ENCODE peak calls at places on chromosomes 7 and 10, in seven cellular contexts. Y is PC-3, H is cardiac muscle cell, Q is GM06990, U is Calu3, C is brain microvascular endothelial cell, Z is bronchial epithelial cell. W is an unnamed sample.

GRCh38 chr10:50929670-50930069 is 44.2 kb upstream of the A1CF start:
- DNase-seq in Z (peak; percentile 15), Y (peak; percentile 84), H (no peak), C (peak; percentile 25), Q (no peak), U (no peak), W (no peak)

GRCh38 chr10:77386833-77387232 is 250.8 kb downstream of the KCNMA1 start:
- DNase-seq in H (no peak), Q (no peak), Y (peak; percentile 96), U (no peak), Z (peak; percentile 37), C (peak; percentile 74), W (no peak)

GRCh38 chr10:46091080-46091833 is 45.2 kb upstream of the MSMB start:
- DNase-seq in H (no peak), U (no peak), Z (no peak), C (no peak), Q (no peak), Y (no peak), W (no peak)

GRCh38 chr10:53253221-53253620 is 480.6 kb upstream of the MBL2 start:
- DNase-seq in Q (no peak), H (no peak), Y (no peak), U (no peak), Z (no peak), C (no peak), W (no peak)

GRCh38 chr7:134289423-134289822 is 27.3 kb downstream of the SLC35B4 start:
- DNase-seq in Y (no peak), Q (no peak), C (no peak), U (no peak), H (no peak), Z (no peak), W (no peak)

GRCh38 chr7:2032876-2033407 is 199.8 kb downstream of the MAD1L1 start:
- DNase-seq in U (no peak), Z (no peak), H (no peak), Y (no peak), Q (no peak), C (no peak), W (no peak)

GRCh38 chr10:3527144-3527543 is 257.9 kb downstream of the KLF6 start:
- DNase-seq in U (no peak), H (no peak), Y (no peak), C (no peak), Q (no peak), Z (no peak), W (no peak)

GRCh38 chr10:133509700-133510099 is 17.5 kb upstream of the CYP2E1 start:
- DNase-seq in Q (no peak), U (no peak), Y (no peak), C (no peak), Z (no peak), H (no peak), W (no peak)

GRCh38 chr10:63166742-63167258 is 33.7 kb downstream of the NRBF2 start:
- DNase-seq in U (peak; percentile 60), Y (peak; percentile 99), Q (peak; percentile 24), H (peak; percentile 78), Z (peak; percentile 79), C (peak; percentile 58), W (no peak)

GRCh38 chr10:86160890-86161585 is 205.6 kb downstream of the GRID1 start:
- DNase-seq in H (no peak), Y (no peak), C (no peak), Q (no peak), U (no peak), Z (peak; percentile 36), W (no peak)

GRCh38 chr10:49187044-49187484 is 1.1 kb downstream of the TMEM273 start:
- DNase-seq in Z (no peak), Y (no peak), U (no peak), Q (no peak), H (no peak), C (no peak), W (no peak)

GRCh38 chr10:93363891-93364648 is 118.1 kb downstream of the MYOF start:
- DNase-seq in Z (peak; percentile 71), Y (no peak), Q (no peak), U (peak; percentile 54), H (no peak), C (peak; percentile 20), W (no peak)

GRCh38 chr10:18179901-18180300 is 39.7 kb downstream of the CACNB2 start:
- DNase-seq in C (peak; percentile 87), Y (peak; percentile 8), H (peak; percentile 77), Z (no peak), U (no peak), Q (no peak), W (no peak)

GRCh38 chr10:49115015-49115795 is at the start of gene VSTM4:
- DNase-seq in Z (no peak), H (peak; percentile 71), Q (no peak), Y (no peak), U (no peak), C (peak; percentile 45), W (no peak)

GRCh38 chr10:95391570-95392249 is 100.9 kb upstream of the PDLIM1 start:
- DNase-seq in C (peak; percentile 50), Q (no peak), Z (peak; percentile 31), U (no peak), H (peak; percentile 68), Y (peak; percentile 19), W (no peak)
- TF ChIP-seq CTCF in C (peak; percentile 57), Q (no peak), Z (no peak), U (no peak), H (peak; percentile 44), Y (no peak), W (no peak)

GRCh38 chr10:126097558-126098215 is 201.3 kb downstream of the FANK1 start:
- DNase-seq in C (no peak), H (no peak), Y (no peak), Z (no peak), U (no peak), Q (no peak), W (no peak)
- TF ChIP-seq CTCF in C (peak; percentile 53), H (peak; percentile 24), Y (peak; percentile 38), Z (peak; percentile 15), U (no peak), Q (peak; percentile 32), W (peak; percentile 43)

DNA sequence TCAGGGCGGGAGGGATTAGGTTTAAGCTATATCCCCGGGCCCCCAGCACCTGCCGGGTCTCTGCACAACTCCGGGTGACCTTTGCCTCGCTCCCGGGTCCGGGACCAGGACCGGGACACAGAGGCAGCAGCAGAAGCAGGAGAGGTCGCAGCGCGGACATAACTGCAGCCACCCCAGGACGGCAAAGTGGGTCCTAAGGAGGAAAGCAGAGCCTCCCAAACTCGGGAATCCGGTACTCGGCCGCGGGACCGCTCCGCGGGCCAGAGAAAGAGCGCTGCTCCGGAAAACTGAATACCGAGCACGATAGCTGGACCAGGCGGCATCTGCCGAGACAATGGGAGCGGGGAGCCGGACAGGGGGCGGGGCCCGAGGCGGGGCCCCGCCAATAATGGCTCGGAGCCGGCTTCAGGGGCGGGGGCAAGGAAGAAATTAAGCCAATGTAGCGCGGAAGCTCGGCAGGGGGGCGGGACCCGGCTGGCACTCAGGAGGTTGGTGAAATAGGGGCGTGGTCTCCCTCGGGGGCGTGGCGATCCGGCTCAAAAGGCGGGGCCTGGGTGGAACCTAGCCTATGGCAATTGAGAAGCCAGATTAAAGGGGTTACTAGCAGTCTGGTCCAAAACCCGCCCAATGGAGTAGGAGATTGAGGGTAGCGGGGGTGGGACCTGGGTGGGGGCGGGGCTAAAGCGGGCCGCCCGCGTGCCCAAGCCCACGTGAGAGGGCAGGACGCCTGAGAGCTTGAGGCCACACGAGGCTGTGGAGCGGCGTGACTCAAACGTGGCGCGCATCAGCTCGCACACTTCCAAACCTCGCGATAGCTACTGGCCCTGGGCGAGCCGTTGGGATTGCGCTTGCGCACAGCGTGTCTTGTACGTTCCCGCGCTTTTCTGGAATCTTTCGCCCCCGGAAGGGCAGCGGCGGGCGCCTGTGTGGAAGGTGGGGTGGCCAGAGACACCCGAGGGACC is at the start of the genes GPC2 and STAG3:
- DNase-seq in C (peak; percentile 99), Z (peak; percentile 86), U (peak; percentile 96), Q (peak; percentile 99), Y (peak; percentile 93), H (peak; percentile 97), W (peak; percentile 95)
- TF ChIP-seq CTCF in C (no peak), Z (no peak), U (no peak), Q (no peak), Y (no peak), H (no peak), W (no peak)

GRCh38 chr7:28042721-28043120 is 137.9 kb downstream of the JAZF1 start:
- DNase-seq in H (no peak), C (no peak), Z (peak; percentile 6), Y (no peak), Q (no peak), U (no peak), W (no peak)

GRCh38 chr7:28046035-28046434 is 134.6 kb downstream of the JAZF1 start:
- DNase-seq in U (no peak), Q (no peak), H (no peak), Y (no peak), C (no peak), Z (no peak), W (no peak)

GRCh38 chr7:28045592-28045991 is 135.0 kb downstream of the JAZF1 start:
- DNase-seq in U (no peak), H (no peak), Q (no peak), Y (no peak), C (no peak), Z (no peak), W (no peak)

GRCh38 chr7:28041508-28042314 is 138.9 kb downstream of the JAZF1 start:
- DNase-seq in Q (no peak), Z (peak; percentile 42), H (no peak), C (peak; percentile 82), U (no peak), Y (peak; percentile 77), W (no peak)

GRCh38 chr7:28044825-28045224 is 135.8 kb downstream of the JAZF1 start:
- DNase-seq in C (no peak), H (no peak), U (no peak), Z (no peak), Y (no peak), Q (no peak), W (no peak)
- TF ChIP-seq CTCF in C (no peak), H (no peak), U (no peak), Z (no peak), Y (no peak), Q (no peak), W (no peak)

DNA sequence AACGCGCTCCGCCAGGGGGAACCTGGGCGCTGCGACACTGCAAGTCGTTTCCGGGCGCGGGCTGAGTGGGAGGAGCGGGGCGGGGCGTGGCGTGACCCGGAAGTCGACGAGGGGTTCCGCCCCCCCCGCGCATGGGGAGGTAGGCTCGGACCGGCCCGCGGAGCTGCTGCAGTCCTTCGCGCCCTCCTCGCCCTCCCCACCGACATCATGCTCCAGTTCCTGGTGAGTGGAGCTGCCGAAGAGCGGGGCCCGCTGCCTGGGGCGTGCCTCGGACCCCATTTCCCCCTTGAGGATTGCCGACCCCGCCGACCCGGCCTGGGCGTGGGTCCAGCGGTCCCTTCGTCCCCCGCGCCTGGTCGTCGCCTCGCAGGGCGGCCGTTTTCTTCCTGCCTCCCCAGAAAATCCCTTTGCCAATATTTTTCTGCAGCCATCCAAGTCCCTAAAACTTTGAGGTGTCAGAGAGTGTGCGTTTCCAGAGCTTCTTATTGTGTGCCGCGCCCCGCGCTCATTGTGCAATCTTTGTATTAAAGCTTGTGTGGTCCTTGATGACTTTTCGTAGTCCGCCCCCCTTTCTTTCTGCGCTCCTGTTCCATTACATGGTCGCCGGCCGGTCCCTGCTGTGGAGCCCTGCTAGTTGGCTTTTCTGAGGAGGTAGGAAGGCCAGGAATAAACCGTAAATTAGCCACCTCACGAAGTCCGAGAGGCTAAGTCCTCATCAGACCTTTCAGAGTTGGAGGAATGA is at the start of gene STMP1:
- DNase-seq in C (peak; percentile 92), Q (peak; percentile 98), U (peak; percentile 98), Y (peak; percentile 92), H (peak; percentile 97), Z (peak; percentile 77), W (peak; percentile 97)
- TF ChIP-seq CTCF in C (peak; percentile 69), Q (peak; percentile 66), U (peak; percentile 61), Y (peak; percentile 56), H (peak; percentile 73), Z (peak; percentile 79), W (peak; percentile 75)

GRCh38 chr7:26081627-26082026 is 70.4 kb upstream of the NFE2L3 start:
- DNase-seq in U (no peak), Q (no peak), H (peak; percentile 12), Y (peak; percentile 5), C (no peak), Z (no peak), W (no peak)
- TF ChIP-seq CTCF in U (no peak), Q (no peak), H (no peak), Y (no peak), C (no peak), Z (no peak), W (no peak)